ENCODE peak calls at places on chromosomes 3 and 15, in seven cellular contexts. O is A549; V is Right ventricle myocardium superior; C is WTC11; A is iris pigment epithelial cell; Z is stimulated activated CD4-positive, alpha-beta T cell treated with anti-CD3 and anti-CD28 coated beads, Interleukin-1b, Interleukin-23, amount 100 ng/mL, for 24 hours; P is cardiac fibroblast. S is an unnamed sample.

GRCh38 chr3:29436612-29437313 is 155.9 kb downstream of the RBMS3 start:
- DNase-seq in O (no peak), P (no peak), Z (no peak), A (peak), V (no peak), C (no peak), S (no peak)

GRCh38 chr3:52238193-52238760 is 681 bp downstream of the TWF2 start:
- DNase-seq in P (no peak), C (no peak), A (peak), V (no peak), O (peak), Z (no peak), S (peak)

GRCh38 chr15:51801391-51801835 is 28.0 kb upstream of the TMOD3 start:
- DNase-seq in C (peak), A (peak), V (peak), P (peak), Z (no peak), O (peak), S (peak)

GRCh38 chr3:53643757-53644156 is 149.3 kb downstream of the CACNA1D start:
- DNase-seq in O (no peak), C (peak), V (no peak), Z (no peak), P (no peak), A (no peak), S (no peak)

GRCh38 chr15:89808160-89808870 is 6.3 kb downstream of the ANPEP start:
- DNase-seq in O (no peak), V (no peak), A (no peak), P (no peak), Z (no peak), C (no peak), S (peak)

GRCh38 chr15:81848701-81849100 is 197.1 kb downstream of the MEX3B start:
- DNase-seq in A (no peak), C (no peak), V (no peak), Z (no peak), P (no peak), O (no peak), S (no peak)

GRCh38 chr3:56754753-56755365 is 46.9 kb downstream of the ARHGEF3 start:
- DNase-seq in A (no peak), C (no peak), O (no peak), V (peak), P (no peak), Z (no peak), S (no peak)

GRCh38 chr3:108099679-108100428 is 9.0 kb upstream of the CD47 start:
- DNase-seq in A (no peak), P (no peak), Z (no peak), O (no peak), C (no peak), V (peak), S (no peak)

GRCh38 chr15:49290204-49290603 is 120.2 kb downstream of the GALK2 start:
- DNase-seq in O (no peak), A (no peak), V (no peak), C (no peak), Z (no peak), P (no peak), S (no peak)

GRCh38 chr15:57782731-57783130 is 76.2 kb downstream of the POLR2M start:
- DNase-seq in P (no peak), A (no peak), O (no peak), C (no peak), Z (no peak), V (no peak), S (no peak)

GRCh38 chr3:134928392-134928791 is 133.3 kb downstream of the EPHB1 start:
- DNase-seq in A (no peak), V (no peak), O (no peak), P (no peak), C (no peak), Z (no peak), S (no peak)

GRCh38 chr15:66068801-66069200 is 184.7 kb downstream of the MEGF11 start:
- DNase-seq in A (no peak), P (no peak), C (no peak), Z (no peak), V (no peak), O (no peak), S (no peak)

GRCh38 chr15:41860049-41860828 is 21.6 kb downstream of the PLA2G4B start:
- DNase-seq in P (no peak), Z (no peak), V (no peak), C (no peak), A (no peak), O (no peak), S (no peak)

GRCh38 chr15:92101706-92102434 is 248.4 kb downstream of the SLCO3A1 start:
- DNase-seq in A (no peak), C (no peak), V (no peak), P (no peak), Z (no peak), O (no peak), S (no peak)

GRCh38 chr3:141307351-141308059 is 60.8 kb upstream of the ZBTB38 start:
- DNase-seq in P (no peak), O (no peak), A (no peak), C (no peak), Z (no peak), V (no peak), S (no peak)

GRCh38 chr15:31234815-31235214 is 91.8 kb upstream of the KLF13 start:
- DNase-seq in A (no peak), C (no peak), Z (no peak), P (no peak), O (no peak), V (no peak), S (no peak)

GRCh38 chr15:33587773-33588172 is 277.0 kb downstream of the RYR3 start:
- DNase-seq in A (peak), V (no peak), O (no peak), C (no peak), P (peak), Z (no peak), S (no peak)

GRCh38 chr3:130926504-130926903 is 32.6 kb downstream of the ATP2C1 start:
- DNase-seq in P (no peak), C (no peak), Z (no peak), O (no peak), A (no peak), V (no peak), S (no peak)

GRCh38 chr3:136326316-136326715 is 76.2 kb downstream of the PCCB start:
- DNase-seq in A (no peak), V (no peak), O (no peak), Z (no peak), P (no peak), C (no peak), S (no peak)

GRCh38 chr3:113575191-113575590 is 42.8 kb downstream of the SIDT1 start:
- DNase-seq in A (no peak), Z (no peak), P (no peak), O (no peak), V (no peak), C (no peak), S (no peak)

GRCh38 chr15:66065325-66065724 is 188.2 kb downstream of the MEGF11 start:
- DNase-seq in P (no peak), C (no peak), O (no peak), Z (no peak), V (no peak), A (no peak), S (no peak)

GRCh38 chr3:145767909-145768308 is 393.1 kb downstream of the PLOD2 start:
- DNase-seq in A (peak), Z (no peak), P (peak), V (no peak), C (no peak), O (no peak), S (no peak)

GRCh38 chr3:26089249-26089648 is 299.4 kb downstream of the OXSM start:
- DNase-seq in Z (no peak), P (no peak), V (no peak), C (no peak), A (no peak), O (no peak), S (no peak)

GRCh38 chr3:176159796-176160195 is 1037.5 kb downstream of the TBL1XR1 start:
- DNase-seq in O (no peak), P (no peak), A (no peak), C (no peak), Z (no peak), V (no peak), S (no peak)

GRCh38 chr15:91926871-91927270 is 73.4 kb downstream of the SLCO3A1 start:
- DNase-seq in A (no peak), P (peak), C (no peak), Z (no peak), V (no peak), O (no peak), S (no peak)

GRCh38 chr15:68930268-68931022 is at the start of gene SPESP1:
- DNase-seq in O (no peak), V (peak), C (no peak), P (peak), A (peak), Z (peak), S (peak)

GRCh38 chr3:173529062-173529711 is 131.6 kb downstream of the NLGN1 start:
- DNase-seq in C (peak), A (peak), Z (no peak), O (no peak), V (no peak), P (peak), S (no peak)

GRCh38 chr15:92166029-92166428 is 227.7 kb upstream of the ST8SIA2 start:
- DNase-seq in O (no peak), C (peak), P (no peak), V (no peak), Z (no peak), A (no peak), S (no peak)

GRCh38 chr3:194274424-194275085 is 76.6 kb downstream of the CPN2 start:
- DNase-seq in P (peak), C (peak), A (no peak), Z (no peak), V (no peak), O (no peak), S (no peak)

GRCh38 chr15:82091636-82092140 is 45.9 kb upstream of the MEX3B start:
- DNase-seq in Z (no peak), C (no peak), O (no peak), P (no peak), V (no peak), A (no peak), S (no peak)

GRCh38 chr15:90955911-90956310 is 1.2 kb downstream of the RCCD1 start:
- DNase-seq in Z (no peak), A (no peak), P (no peak), V (no peak), O (no peak), C (no peak), S (no peak)

S was measured in psoas muscle.